ENCODE peak calls at places on chromosomes 13 and 19, in four cellular contexts. One of them, this sample, is unnamed.

GRCh38 chr19:913080-913748 is at the start of gene R3HDM4:
- DNase-seq in IMR-90: peak
- DNase-seq in H1: peak
- DNase-seq in mucosa of descending colon: peak
- DNase-seq in this sample: peak

GRCh38 chr19:6279931-6280591 is at the start of gene MLLT1:
- DNase-seq in IMR-90: peak
- DNase-seq in H1: peak
- DNase-seq in mucosa of descending colon: peak
- DNase-seq in this sample: peak

GRCh38 chr13:43767351-43767901 is 19.3 kb downstream of the ENOX1 start:
- DNase-seq in IMR-90: no peak
- DNase-seq in H1: no peak
- DNase-seq in mucosa of descending colon: no peak
- DNase-seq in this sample: peak

GRCh38 chr19:57477191-57478008 is at the start of gene ZNF772:
- DNase-seq in IMR-90: peak
- DNase-seq in H1: peak
- DNase-seq in mucosa of descending colon: peak
- DNase-seq in this sample: peak

GRCh38 chr13:98978280-98978679 is 416 bp upstream of the DOCK9 start:
- DNase-seq in IMR-90: peak
- DNase-seq in H1: no peak
- DNase-seq in mucosa of descending colon: no peak
- DNase-seq in this sample: peak

GRCh38 chr13:82356667-82357066 is 1525.6 kb downstream of the SLITRK1 start:
- DNase-seq in IMR-90: no peak
- DNase-seq in H1: no peak
- DNase-seq in mucosa of descending colon: no peak
- DNase-seq in this sample: no peak

GRCh38 chr13:44352671-44353070 is 21.0 kb upstream of the SERP2 start:
- DNase-seq in IMR-90: no peak
- DNase-seq in H1: no peak
- DNase-seq in mucosa of descending colon: no peak
- DNase-seq in this sample: no peak

GRCh38 chr13:40148103-40148502 is 492.6 kb downstream of the COG6 start:
- DNase-seq in IMR-90: no peak
- DNase-seq in H1: no peak
- DNase-seq in mucosa of descending colon: no peak
- DNase-seq in this sample: no peak

GRCh38 chr13:37788346-37788745 is 81.2 kb downstream of the TRPC4 start:
- DNase-seq in IMR-90: no peak
- DNase-seq in H1: no peak
- DNase-seq in mucosa of descending colon: no peak
- DNase-seq in this sample: peak

GRCh38 chr13:97125051-97125809 is 96.9 kb upstream of the MBNL2 start:
- DNase-seq in IMR-90: peak
- DNase-seq in H1: no peak
- DNase-seq in mucosa of descending colon: no peak
- DNase-seq in this sample: peak

GRCh38 chr13:24651718-24652345 is 28.4 kb upstream of the ATP12A start:
- DNase-seq in IMR-90: no peak
- DNase-seq in H1: no peak
- DNase-seq in mucosa of descending colon: no peak
- DNase-seq in this sample: no peak

GRCh38 chr13:35731471-35731870 is 255.0 kb upstream of the MAB21L1 start:
- DNase-seq in IMR-90: no peak
- DNase-seq in H1: no peak
- DNase-seq in mucosa of descending colon: no peak
- DNase-seq in this sample: no peak

GRCh38 chr13:35732565-35732964 is 256.1 kb upstream of the MAB21L1 start:
- DNase-seq in IMR-90: no peak
- DNase-seq in H1: no peak
- DNase-seq in mucosa of descending colon: no peak
- DNase-seq in this sample: no peak

GRCh38 chr13:35727881-35728280 is 251.4 kb upstream of the MAB21L1 start:
- DNase-seq in IMR-90: no peak
- DNase-seq in H1: no peak
- DNase-seq in mucosa of descending colon: no peak
- DNase-seq in this sample: no peak

GRCh38 chr13:35733832-35734231 is 257.3 kb upstream of the MAB21L1 start:
- DNase-seq in IMR-90: no peak
- DNase-seq in H1: no peak
- DNase-seq in mucosa of descending colon: no peak
- DNase-seq in this sample: peak

GRCh38 chr13:35729926-35730627 is 253.6 kb upstream of the MAB21L1 start:
- DNase-seq in IMR-90: no peak
- DNase-seq in H1: no peak
- DNase-seq in mucosa of descending colon: no peak
- DNase-seq in this sample: no peak
- H3K4me3 ChIP-seq in IMR-90: no peak
- H3K4me3 ChIP-seq in H1: no peak
- H3K4me3 ChIP-seq in mucosa of descending colon: no peak
- H3K4me3 ChIP-seq in this sample: no peak

DNA sequence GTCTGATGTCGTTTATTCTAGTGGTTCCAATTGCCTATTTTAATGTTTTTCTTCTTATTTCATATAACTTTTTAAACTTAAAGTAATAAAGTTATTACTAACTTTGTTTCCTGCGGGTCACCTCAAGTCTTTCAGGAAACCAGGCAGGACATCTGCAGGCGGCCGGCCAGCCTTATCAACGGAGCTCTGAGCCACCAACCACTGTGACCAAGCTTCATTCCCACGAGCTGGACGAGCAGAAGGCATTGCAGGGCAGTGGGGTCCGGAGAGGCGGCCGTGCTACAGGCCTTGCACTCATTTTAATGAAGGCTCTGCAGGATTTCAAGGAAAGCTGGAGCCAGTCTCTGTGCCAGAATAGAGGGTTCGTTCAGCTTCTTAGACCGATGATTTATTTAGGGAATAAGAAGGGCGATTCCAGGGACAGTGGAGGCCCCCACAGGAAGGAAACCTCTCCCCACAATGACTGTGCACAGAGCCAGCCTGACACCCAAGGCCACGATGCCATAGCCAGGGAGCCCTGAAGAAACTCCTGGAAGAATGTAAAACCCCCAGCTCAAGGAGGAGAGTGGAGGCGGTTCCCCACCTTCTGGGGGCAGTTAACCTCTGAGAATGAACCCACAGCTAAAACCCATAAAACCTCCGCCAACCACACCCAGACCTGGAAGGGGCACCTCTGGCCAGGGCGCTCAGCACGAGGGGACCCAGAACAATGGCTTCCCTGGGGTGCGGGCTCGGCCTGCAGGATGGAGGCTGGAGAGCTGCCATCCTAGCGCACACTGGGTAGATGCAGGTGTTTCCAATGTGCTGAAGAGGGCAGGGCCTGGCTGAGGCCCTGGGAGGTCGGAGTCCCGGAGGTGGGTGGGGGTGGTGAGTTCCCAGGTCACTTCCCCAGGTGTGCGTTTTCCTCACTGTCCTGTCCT is 75.0 kb downstream of the RASA3 start:
- DNase-seq in IMR-90: no peak
- DNase-seq in H1: no peak
- DNase-seq in mucosa of descending colon: no peak
- DNase-seq in this sample: no peak
- TF ChIP-seq CTCF in IMR-90: no peak
- TF ChIP-seq CTCF in H1: no peak
- TF ChIP-seq CTCF in mucosa of descending colon: no peak
- TF ChIP-seq CTCF in this sample: no peak

GRCh38 chr19:41754596-41754995 is 734 bp upstream of the CEACAM6 start:
- DNase-seq in IMR-90: no peak
- DNase-seq in H1: no peak
- DNase-seq in mucosa of descending colon: no peak
- DNase-seq in this sample: no peak

GRCh38 chr19:41755328-41755913 is at the start of gene CEACAM6:
- DNase-seq in IMR-90: no peak
- DNase-seq in H1: no peak
- DNase-seq in mucosa of descending colon: peak
- DNase-seq in this sample: no peak

GRCh38 chr19:41753159-41753558 is 2.2 kb upstream of the CEACAM6 start:
- DNase-seq in IMR-90: no peak
- DNase-seq in H1: peak
- DNase-seq in mucosa of descending colon: peak
- DNase-seq in this sample: peak

GRCh38 chr19:41753936-41754529 is 1.3 kb upstream of the CEACAM6 start:
- DNase-seq in IMR-90: peak
- DNase-seq in H1: peak
- DNase-seq in mucosa of descending colon: no peak
- DNase-seq in this sample: peak

DNA sequence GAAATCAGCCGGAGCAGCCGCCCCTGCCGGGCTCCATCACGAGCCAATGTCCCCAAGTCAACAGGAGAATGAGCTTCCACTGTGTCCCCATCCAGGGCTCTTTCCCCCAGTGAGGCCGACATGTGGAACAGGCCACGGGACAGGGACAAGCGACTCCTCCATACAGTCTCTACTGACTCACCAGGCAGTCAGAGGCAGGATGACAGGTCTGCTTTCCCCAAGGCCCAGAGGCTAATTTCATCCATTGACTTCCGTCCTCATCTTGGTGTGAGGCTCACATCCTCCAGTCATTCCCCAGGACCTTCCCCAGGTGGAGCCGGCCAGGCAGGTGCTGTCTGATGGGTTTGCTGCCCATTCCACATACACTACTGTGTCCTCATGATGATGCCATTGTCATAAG is 3.5 kb downstream of the CEACAM6 start:
- DNase-seq in IMR-90: no peak
- DNase-seq in H1: no peak
- DNase-seq in mucosa of descending colon: no peak
- DNase-seq in this sample: no peak
- H3K4me3 ChIP-seq in IMR-90: no peak
- H3K4me3 ChIP-seq in H1: no peak
- H3K4me3 ChIP-seq in mucosa of descending colon: no peak
- H3K4me3 ChIP-seq in this sample: no peak

GRCh38 chr13:110812111-110812868 is 98.8 kb downstream of the ING1 start:
- DNase-seq in IMR-90: no peak
- DNase-seq in H1: peak
- DNase-seq in mucosa of descending colon: no peak
- DNase-seq in this sample: peak
- TF ChIP-seq CTCF in IMR-90: no peak
- TF ChIP-seq CTCF in H1: peak
- TF ChIP-seq CTCF in mucosa of descending colon: no peak
- TF ChIP-seq CTCF in this sample: no peak

DNA sequence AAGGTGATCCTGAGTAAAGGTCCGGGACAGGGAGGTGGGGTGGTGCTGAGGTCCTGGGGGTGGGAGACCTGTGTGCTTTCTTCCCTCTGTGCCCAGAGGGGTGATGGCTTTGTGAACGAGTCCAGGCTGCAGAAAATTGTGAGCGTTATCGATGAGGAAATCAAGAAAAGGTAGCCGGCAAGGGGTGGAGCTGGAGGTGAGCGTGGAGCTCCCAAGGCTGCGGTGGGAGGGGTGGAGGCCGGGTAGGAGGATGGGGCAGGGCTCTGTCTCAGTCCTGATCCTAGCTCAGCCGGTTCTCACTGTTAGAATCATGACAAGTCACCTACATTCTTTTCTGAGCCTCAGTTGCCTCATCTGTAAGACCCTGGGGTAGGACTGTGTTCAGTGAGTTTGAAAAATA is 4.0 kb downstream of the SELENOV start:
- DNase-seq in IMR-90: no peak
- DNase-seq in H1: no peak
- DNase-seq in mucosa of descending colon: no peak
- DNase-seq in this sample: no peak
- H3K4me3 ChIP-seq in IMR-90: no peak
- H3K4me3 ChIP-seq in H1: no peak
- H3K4me3 ChIP-seq in mucosa of descending colon: no peak
- H3K4me3 ChIP-seq in this sample: no peak

DNA sequence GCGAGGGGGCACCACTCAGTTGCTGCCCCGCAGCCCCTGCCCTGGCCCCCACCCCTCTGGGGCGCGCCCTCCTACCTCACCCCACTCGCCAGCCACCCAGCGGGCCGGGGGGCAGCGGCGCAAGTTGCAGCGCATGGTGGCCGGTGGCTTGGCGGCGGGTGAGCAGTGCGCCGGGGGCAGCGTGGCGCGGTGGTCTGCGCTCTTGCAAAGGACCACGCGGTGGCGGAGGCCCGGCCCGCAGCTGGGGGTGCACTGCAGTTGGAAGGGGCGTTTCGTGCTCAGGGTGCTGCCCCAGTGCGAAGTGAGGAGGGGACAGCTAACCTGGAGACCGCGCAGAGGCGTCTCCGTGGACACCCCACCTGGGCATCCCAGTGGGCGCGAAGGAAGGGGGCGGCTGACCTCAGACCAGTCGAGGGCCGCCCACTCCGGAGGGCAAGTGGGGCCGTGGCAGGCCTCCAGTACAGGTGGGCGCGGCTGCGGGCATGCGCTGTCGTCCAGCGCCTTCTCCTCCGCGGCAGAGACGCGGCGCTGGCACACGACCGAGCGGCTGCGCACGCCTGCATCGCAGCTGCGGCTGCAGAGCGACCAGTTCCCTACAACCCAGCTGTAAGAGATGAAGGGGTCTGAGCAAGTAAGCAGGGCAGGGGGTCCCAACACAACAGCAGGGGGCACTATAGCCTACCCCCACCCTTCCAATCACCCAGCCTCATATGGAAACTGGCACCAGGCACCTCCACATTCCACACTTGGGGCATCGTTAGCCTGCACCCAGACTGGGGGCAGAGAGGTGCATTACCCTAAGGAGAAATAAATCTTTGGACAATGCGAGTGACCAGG is 8.0 kb upstream of the MYO1F start:
- DNase-seq in IMR-90: no peak
- DNase-seq in H1: no peak
- DNase-seq in mucosa of descending colon: no peak
- DNase-seq in this sample: no peak
- TF ChIP-seq CTCF in IMR-90: no peak
- TF ChIP-seq CTCF in H1: no peak
- TF ChIP-seq CTCF in mucosa of descending colon: no peak
- TF ChIP-seq CTCF in this sample: no peak

GRCh38 chr13:48094404-48094780 is 512 bp downstream of the MED4 start:
- DNase-seq in IMR-90: no peak
- DNase-seq in H1: no peak
- DNase-seq in mucosa of descending colon: no peak
- DNase-seq in this sample: no peak

GRCh38 chr13:48094781-48095502 is at the start of gene MED4:
- DNase-seq in IMR-90: peak
- DNase-seq in H1: peak
- DNase-seq in mucosa of descending colon: peak
- DNase-seq in this sample: peak

GRCh38 chr13:48097793-48098192 is 2.9 kb upstream of the MED4 start:
- DNase-seq in IMR-90: no peak
- DNase-seq in H1: no peak
- DNase-seq in mucosa of descending colon: no peak
- DNase-seq in this sample: no peak

GRCh38 chr13:48096670-48097069 is 1.8 kb upstream of the MED4 start:
- DNase-seq in IMR-90: no peak
- DNase-seq in H1: no peak
- DNase-seq in mucosa of descending colon: no peak
- DNase-seq in this sample: no peak

GRCh38 chr13:48093588-48093987 is 1.3 kb downstream of the MED4 start:
- DNase-seq in IMR-90: no peak
- DNase-seq in H1: no peak
- DNase-seq in mucosa of descending colon: no peak
- DNase-seq in this sample: no peak
- H3K4me3 ChIP-seq in IMR-90: peak
- H3K4me3 ChIP-seq in H1: peak
- H3K4me3 ChIP-seq in mucosa of descending colon: peak
- H3K4me3 ChIP-seq in this sample: no peak